ENCODE peak calls at places on chromosomes 3 and 15, in seven cellular contexts. T is HFFc6, E is lung, H is chondrocyte, D is AG09319, N is endothelial cell, Z is suprapubic skin. L is an unnamed sample.

GRCh38 chr15:73050561-73051297 is 1.5 kb upstream of the NEO1 start:
- DNase-seq in T (no peak), E (no peak), H (no peak), D (no peak), N (no peak), Z (no peak), L (no peak)

GRCh38 chr15:100438570-100438969 is 90.2 kb downstream of the CERS3 start:
- DNase-seq in T (no peak), E (peak), H (no peak), D (no peak), N (no peak), Z (no peak), L (peak)

GRCh38 chr3:178709047-178709446 is 172.8 kb downstream of the KCNMB2 start:
- DNase-seq in T (no peak), E (no peak), H (no peak), D (no peak), N (peak), Z (no peak), L (no peak)

GRCh38 chr3:32354362-32354778 is 37.3 kb upstream of the CMTM7 start:
- DNase-seq in T (no peak), E (no peak), H (no peak), D (no peak), N (no peak), Z (no peak), L (no peak)

GRCh38 chr3:51704511-51704950 is 2.3 kb upstream of the GRM2 start:
- DNase-seq in T (no peak), E (no peak), H (peak), D (no peak), N (no peak), Z (no peak), L (no peak)

GRCh38 chr3:105177558-105177957 is 189.2 kb upstream of the ALCAM start:
- DNase-seq in T (no peak), E (no peak), H (no peak), D (no peak), N (no peak), Z (no peak), L (no peak)

GRCh38 chr3:39937315-39937714 is 127.9 kb downstream of the MYRIP start:
- DNase-seq in T (no peak), E (no peak), H (no peak), D (no peak), N (no peak), Z (no peak), L (no peak)

GRCh38 chr3:8840556-8840955 is 71.1 kb upstream of the OXTR start:
- DNase-seq in T (peak), E (no peak), H (no peak), D (no peak), N (no peak), Z (no peak), L (no peak)

GRCh38 chr15:58463815-58464697 is 32.3 kb downstream of the LIPC start:
- DNase-seq in T (peak), E (no peak), H (no peak), D (no peak), N (no peak), Z (no peak), L (no peak)

GRCh38 chr15:72315706-72316370 is 4.1 kb downstream of the CELF6 start:
- DNase-seq in T (no peak), E (no peak), H (no peak), D (no peak), N (no peak), Z (no peak), L (no peak)

GRCh38 chr15:82849556-82850241 is 40.3 kb downstream of the WHAMM start:
- DNase-seq in T (peak), E (peak), H (no peak), D (peak), N (peak), Z (no peak), L (no peak)
- TF ChIP-seq CTCF in T (peak), E (peak), H (peak), D (peak), N (peak), Z (peak), L (no peak)

DNA sequence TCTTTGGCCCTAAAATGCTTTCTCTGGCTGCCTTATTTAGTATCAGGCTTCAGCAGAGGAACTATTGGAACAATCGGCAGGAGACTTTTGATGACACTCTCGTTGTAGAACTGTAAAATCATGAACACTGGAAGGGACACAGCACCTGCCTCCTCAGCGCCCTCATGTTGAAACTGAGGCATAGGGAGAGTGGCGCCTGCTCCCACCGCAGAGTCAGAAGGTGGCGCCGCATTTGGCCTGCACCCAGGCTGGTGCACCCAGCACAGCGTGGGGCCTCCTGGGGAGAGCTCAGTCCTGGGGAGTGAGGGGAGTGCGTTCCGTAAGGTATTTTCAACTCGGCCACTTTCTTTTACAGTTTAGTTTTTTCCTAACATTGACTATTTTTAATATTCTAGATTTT is 78.2 kb upstream of the BLM start:
- DNase-seq in T (no peak), E (no peak), H (no peak), D (no peak), N (no peak), Z (no peak), L (no peak)
- TF ChIP-seq CTCF in T (peak), E (no peak), H (no peak), D (no peak), N (no peak), Z (no peak), L (no peak)

GRCh38 chr3:81995334-81995733 is 233.9 kb upstream of the GBE1 start:
- DNase-seq in T (no peak), E (no peak), H (no peak), D (no peak), N (no peak), Z (no peak), L (no peak)
- TF ChIP-seq CTCF in T (no peak), E (no peak), H (peak), D (no peak), N (no peak), Z (no peak), L (no peak)

GRCh38 chr3:57949779-57950618 is 58.2 kb upstream of the FLNB start:
- DNase-seq in T (peak), E (no peak), H (peak), D (no peak), N (no peak), Z (no peak), L (no peak)
- TF ChIP-seq CTCF in T (peak), E (no peak), H (peak), D (peak), N (no peak), Z (no peak), L (no peak)

DNA sequence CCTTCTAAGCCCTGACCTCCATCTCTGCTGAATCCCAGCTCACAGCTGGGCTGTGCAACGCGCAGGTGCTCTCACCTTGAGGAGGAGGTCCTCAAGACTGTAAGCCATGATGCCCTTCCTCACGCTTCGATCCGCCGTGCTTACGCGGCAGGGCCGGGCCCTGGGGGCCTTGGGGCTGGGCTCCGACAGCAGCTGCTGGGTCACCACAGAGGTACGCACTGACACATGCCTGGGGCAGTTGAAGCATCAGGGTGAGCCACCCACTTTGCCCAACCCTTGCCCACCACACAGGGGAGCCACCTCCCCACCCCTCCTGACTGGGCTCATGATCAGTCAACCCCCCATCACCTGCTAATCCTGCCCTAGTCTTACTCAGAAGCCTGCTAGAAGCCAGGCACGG is 3.1 kb downstream of the CIDEC start:
- DNase-seq in T (no peak), E (no peak), H (no peak), D (no peak), N (no peak), Z (no peak), L (no peak)
- TF ChIP-seq CTCF in T (no peak), E (no peak), H (no peak), D (no peak), N (no peak), Z (no peak), L (no peak)

GRCh38 chr15:74053941-74054529 is 28.3 kb downstream of the GOLGA6A start:
- DNase-seq in T (peak), E (peak), H (no peak), D (peak), N (peak), Z (peak), L (no peak)
- TF ChIP-seq CTCF in T (peak), E (peak), H (peak), D (peak), N (peak), Z (no peak), L (no peak)

GRCh38 chr3:159987291-159987711 is 1.3 kb upstream of the IL12A start:
- DNase-seq in T (peak), E (no peak), H (no peak), D (no peak), N (no peak), Z (no peak), L (no peak)
- TF ChIP-seq CTCF in T (peak), E (no peak), H (peak), D (no peak), N (no peak), Z (no peak), L (no peak)

DNA sequence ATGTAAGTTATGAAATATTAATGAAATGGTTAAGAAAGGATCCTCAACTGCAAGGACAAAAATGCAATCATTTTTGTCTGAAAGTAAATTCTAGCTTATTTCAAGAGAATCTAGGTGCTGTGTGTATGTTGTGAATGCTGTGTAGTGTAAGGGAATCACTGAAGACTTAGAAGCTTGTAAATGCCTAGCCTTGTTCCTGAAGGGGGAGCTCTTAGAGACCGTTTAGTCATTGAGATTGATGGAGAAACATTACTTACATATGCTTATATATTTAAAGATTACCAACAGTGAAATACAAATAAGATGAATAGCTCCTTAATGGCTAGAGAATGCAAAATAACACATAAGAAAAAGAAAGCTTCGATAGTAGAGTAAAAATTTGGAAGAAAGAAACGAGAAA is 67.9 kb downstream of the CNTN4 start:
- DNase-seq in T (no peak), E (no peak), H (no peak), D (no peak), N (no peak), Z (no peak), L (no peak)
- TF ChIP-seq CTCF in T (no peak), E (no peak), H (peak), D (no peak), N (no peak), Z (no peak), L (no peak)